ENCODE peak calls at places on chromosome 9, in eight cellular contexts. S is AG08396; R is glomerular endothelial cell; H is MG63; B is stimulated activated CD8-positive, alpha-beta memory T cell treated with anti-CD3 and anti-CD28 coated beads, Interleukin-15, amount 100 ng/mL, for 48 hours; M is NCI-H1092 treated with DMSO at 0.1 percent for 48 hours; I is activated T-helper 2 cell treated with anti-CD3 and anti-CD28 coated beads, Interferon-gamma antibody, Interleukin-2, Interleukin-4, amounts not matched to agents 10 μg/mL and 5 μg/mL and 100 μg/mL, durations not matched to agents 14 hours and 24 hours and 36 hours; J is activated CD4-positive, alpha-beta T cell treated with anti-CD3 and anti-CD28 coated beads, Interleukin-2, amount 50 U/mL, for 48 hours. D is an unnamed sample.

GRCh38 chr9:137757139-137757538 is 120.4 kb upstream of the CACNA1B start:
- DNase-seq in R (no peak), I (no peak), H (no peak), M (no peak), B (no peak), S (no peak), J (no peak), D (no peak)

GRCh38 chr9:112858625-112859147 is 32.0 kb downstream of the SLC46A2 start:
- DNase-seq in M (no peak), J (no peak), B (no peak), R (no peak), I (no peak), S (peak), H (peak), D (no peak)

GRCh38 chr9:109739760-109740159 is 40.2 kb upstream of the PALM2AKAP2 start:
- DNase-seq in J (no peak), I (no peak), S (no peak), M (no peak), R (no peak), B (no peak), H (no peak), D (no peak)

GRCh38 chr9:83670381-83670780 is 37.4 kb downstream of the UBQLN1 start:
- DNase-seq in S (no peak), R (no peak), I (no peak), H (no peak), B (no peak), M (no peak), J (no peak), D (no peak)

GRCh38 chr9:128986671-128987070 is 39.2 kb downstream of the NUP188 start:
- DNase-seq in H (no peak), B (no peak), R (no peak), M (no peak), J (no peak), S (no peak), I (no peak), D (no peak)

GRCh38 chr9:85943757-85944430 is 2.9 kb downstream of the NAA35 start:
- DNase-seq in J (no peak), H (no peak), B (no peak), R (no peak), I (no peak), S (no peak), M (no peak), D (no peak)

GRCh38 chr9:113738506-113738897 is 137.6 kb upstream of the ZNF618 start:
- DNase-seq in H (no peak), I (no peak), B (no peak), J (no peak), R (no peak), S (no peak), M (no peak), D (peak)

GRCh38 chr9:69963728-69964127 is 79.9 kb upstream of the MAMDC2 start:
- DNase-seq in J (no peak), S (no peak), R (no peak), I (no peak), H (no peak), M (no peak), B (no peak), D (no peak)

GRCh38 chr9:21505425-21506179 is 23.5 kb upstream of the IFNE start:
- DNase-seq in I (no peak), R (no peak), S (no peak), M (no peak), H (peak), B (no peak), J (no peak), D (no peak)

GRCh38 chr9:101468116-101468515 is 32.5 kb upstream of the ALDOB start:
- DNase-seq in M (no peak), H (no peak), J (no peak), R (no peak), B (no peak), I (no peak), S (no peak), D (no peak)

GRCh38 chr9:14535161-14535930 is 157.9 kb downstream of the ZDHHC21 start:
- DNase-seq in B (no peak), S (no peak), R (no peak), J (no peak), H (no peak), I (no peak), M (peak), D (no peak)

GRCh38 chr9:87867391-87867790 is 15.3 kb upstream of the SPATA31E1 start:
- DNase-seq in H (no peak), B (no peak), M (no peak), S (no peak), J (no peak), I (no peak), R (no peak), D (peak)

GRCh38 chr9:2655411-2655901 is 33.9 kb downstream of the VLDLR start:
- DNase-seq in B (peak), H (peak), I (peak), J (peak), S (peak), R (peak), M (no peak), D (no peak)

GRCh38 chr9:94675008-94675841 is 35.9 kb upstream of the FBP1 start:
- DNase-seq in B (no peak), J (no peak), M (no peak), S (no peak), I (no peak), H (peak), R (no peak), D (no peak)

GRCh38 chr9:80615964-80616363 is 1044.2 kb downstream of the TLE4 start:
- DNase-seq in S (peak), J (no peak), B (no peak), I (no peak), R (no peak), M (no peak), H (peak), D (no peak)

GRCh38 chr9:114900937-114901802 is 29.2 kb downstream of the TNFSF8 start:
- DNase-seq in H (peak), M (no peak), I (no peak), B (no peak), R (no peak), S (no peak), J (no peak), D (no peak)

GRCh38 chr9:114117614-114117995 is 18.5 kb upstream of the KIF12 start:
- DNase-seq in I (no peak), B (no peak), M (no peak), H (no peak), S (no peak), J (no peak), R (no peak), D (no peak)

GRCh38 chr9:74284596-74284995 is 212.5 kb upstream of the RORB start:
- DNase-seq in B (no peak), J (no peak), M (peak), R (no peak), H (peak), I (no peak), S (no peak), D (no peak)

GRCh38 chr9:15218994-15219393 is 88.0 kb downstream of the TTC39B start:
- DNase-seq in H (no peak), R (no peak), B (no peak), M (no peak), J (no peak), I (no peak), S (no peak), D (no peak)

GRCh38 chr9:23379842-23380241 is 446.2 kb downstream of the ELAVL2 start:
- DNase-seq in R (no peak), S (no peak), I (no peak), H (no peak), B (no peak), M (no peak), J (no peak), D (no peak)

GRCh38 chr9:36341936-36342577 is 58.0 kb downstream of the RNF38 start:
- DNase-seq in B (no peak), I (no peak), S (no peak), R (no peak), M (no peak), J (no peak), H (no peak), D (no peak)

GRCh38 chr9:136784249-136784996 is 6.7 kb upstream of the TMEM141 start:
- DNase-seq in J (no peak), R (no peak), B (no peak), I (no peak), H (no peak), M (peak), S (no peak), D (no peak)

GRCh38 chr9:95268681-95269080 is 48.8 kb downstream of the FANCC start:
- DNase-seq in J (no peak), M (peak), R (no peak), H (no peak), I (no peak), B (no peak), S (peak), D (no peak)

GRCh38 chr9:19102181-19102630 is 498 bp downstream of the HAUS6 start:
- DNase-seq in J (peak), B (peak), I (no peak), R (no peak), M (peak), H (peak), S (peak), D (no peak)

GRCh38 chr9:120152295-120152694 is 427.7 kb downstream of the CDK5RAP2 start:
- DNase-seq in J (no peak), S (no peak), H (no peak), B (no peak), I (no peak), R (no peak), M (peak), D (no peak)

GRCh38 chr9:101791938-101792337 is 53.5 kb upstream of the GRIN3A start:
- DNase-seq in J (peak), S (no peak), M (peak), B (no peak), I (no peak), H (peak), R (no peak), D (no peak)